ENCODE peak calls at places on chromosomes 5 and 9, in four cellular contexts. L is IMR-90, J is H9, G is H1. N is an unnamed sample.

GRCh38 chr5:78984020-78984610 is 995 bp downstream of the ARSB start:
- DNase-seq in J (peak; percentile 35), L (peak; percentile 21), G (no peak), N (no peak)

GRCh38 chr9:120892748-120893584 is 16.0 kb upstream of the PHF19 start:
- DNase-seq in G (no peak), L (peak; percentile 94), J (no peak), N (no peak)

GRCh38 chr5:96203761-96204160 is 229.3 kb downstream of the PCSK1 start:
- DNase-seq in J (no peak), L (peak; percentile 55), G (no peak), N (no peak)

GRCh38 chr9:133359420-133360175 is 3.2 kb downstream of the SURF2 start:
- DNase-seq in L (no peak), G (peak; percentile 70), J (peak; percentile 67), N (peak; percentile 69)

GRCh38 chr9:132079391-132080071 is at the start of gene MED27:
- DNase-seq in G (peak; percentile 92), L (peak; percentile 91), J (peak; percentile 92), N (peak; percentile 96)

GRCh38 chr5:87899109-87900100 is 369.2 kb downstream of the TMEM161B start:
- DNase-seq in J (no peak), G (no peak), L (no peak), N (peak; percentile 23)

GRCh38 chr5:17436766-17437221 is 61.2 kb upstream of the TAF11L2 start:
- DNase-seq in G (no peak), L (no peak), J (no peak), N (no peak)

GRCh38 chr5:177416334-177416733 is 7.0 kb upstream of the F12 start:
- DNase-seq in L (peak; percentile 35), G (no peak), J (no peak), N (no peak)

GRCh38 chr5:177367323-177367848 is 9.7 kb downstream of the RGS14 start:
- DNase-seq in G (no peak), L (no peak), J (no peak), N (no peak)

GRCh38 chr5:82467006-82467561 is 188.9 kb upstream of the RPS23 start:
- DNase-seq in L (no peak), J (no peak), G (no peak), N (peak; percentile 7)

GRCh38 chr9:112771359-112772214 is 21.0 kb downstream of the SNX30 start:
- DNase-seq in J (no peak), G (no peak), L (peak; percentile 51), N (no peak)

GRCh38 chr5:30194595-30194994 is 998.9 kb upstream of the CDH6 start:
- DNase-seq in G (no peak), L (no peak), J (no peak), N (no peak)

GRCh38 chr9:133210202-133210532 is 1.1 kb upstream of the OBP2B start:
- DNase-seq in L (no peak), G (no peak), J (no peak), N (no peak)

DNA sequence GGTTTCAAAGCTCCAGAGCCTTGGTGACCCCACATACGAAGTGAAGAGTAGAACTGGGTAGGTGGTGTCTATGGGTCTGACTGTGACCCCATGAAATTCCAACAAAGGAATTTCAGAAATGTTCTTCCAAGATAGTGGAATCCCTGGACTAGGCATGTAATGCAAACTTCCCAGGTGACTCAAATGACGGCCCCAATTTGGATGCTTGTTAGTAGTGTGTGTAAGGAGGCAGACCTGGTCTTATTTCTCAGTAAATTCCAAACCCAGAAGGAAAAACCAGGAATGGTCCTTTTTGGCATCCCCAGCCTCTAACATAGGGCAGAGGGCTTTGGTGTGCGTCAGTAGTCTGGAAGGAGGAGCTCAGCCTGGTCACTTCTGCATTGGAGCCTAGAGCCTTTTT is 43.6 kb upstream of the ABCA1 start:
- DNase-seq in G (no peak), L (no peak), J (no peak), N (peak; percentile 66)
- H2BK120ac ChIP-seq in G (no peak overlapping the region), L (peak overlapping the region; percentile 40), J (no peak overlapping the region), N (no peak overlapping the region)

GRCh38 chr5:69404659-69405330 is 10.1 kb upstream of the MARVELD2 start:
- DNase-seq in J (no peak), G (no peak), L (no peak), N (no peak)
- H4K5ac ChIP-seq in J (no peak overlapping the region), G (no peak overlapping the region), L (no peak overlapping the region), N (no peak overlapping the region)

GRCh38 chr9:134495881-134496412 is 145.7 kb upstream of the COL5A1 start:
- DNase-seq in G (no peak), J (no peak), L (no peak), N (no peak)

GRCh38 chr9:134497283-134497860 is 144.2 kb upstream of the COL5A1 start:
- DNase-seq in L (peak; percentile 43), J (no peak), G (no peak), N (no peak)

GRCh38 chr9:134498767-134499166 is 142.8 kb upstream of the COL5A1 start:
- DNase-seq in J (no peak), L (no peak), G (no peak), N (no peak)

GRCh38 chr9:134494905-134495304 is 146.7 kb upstream of the COL5A1 start:
- DNase-seq in L (no peak), J (no peak), G (no peak), N (no peak)

DNA sequence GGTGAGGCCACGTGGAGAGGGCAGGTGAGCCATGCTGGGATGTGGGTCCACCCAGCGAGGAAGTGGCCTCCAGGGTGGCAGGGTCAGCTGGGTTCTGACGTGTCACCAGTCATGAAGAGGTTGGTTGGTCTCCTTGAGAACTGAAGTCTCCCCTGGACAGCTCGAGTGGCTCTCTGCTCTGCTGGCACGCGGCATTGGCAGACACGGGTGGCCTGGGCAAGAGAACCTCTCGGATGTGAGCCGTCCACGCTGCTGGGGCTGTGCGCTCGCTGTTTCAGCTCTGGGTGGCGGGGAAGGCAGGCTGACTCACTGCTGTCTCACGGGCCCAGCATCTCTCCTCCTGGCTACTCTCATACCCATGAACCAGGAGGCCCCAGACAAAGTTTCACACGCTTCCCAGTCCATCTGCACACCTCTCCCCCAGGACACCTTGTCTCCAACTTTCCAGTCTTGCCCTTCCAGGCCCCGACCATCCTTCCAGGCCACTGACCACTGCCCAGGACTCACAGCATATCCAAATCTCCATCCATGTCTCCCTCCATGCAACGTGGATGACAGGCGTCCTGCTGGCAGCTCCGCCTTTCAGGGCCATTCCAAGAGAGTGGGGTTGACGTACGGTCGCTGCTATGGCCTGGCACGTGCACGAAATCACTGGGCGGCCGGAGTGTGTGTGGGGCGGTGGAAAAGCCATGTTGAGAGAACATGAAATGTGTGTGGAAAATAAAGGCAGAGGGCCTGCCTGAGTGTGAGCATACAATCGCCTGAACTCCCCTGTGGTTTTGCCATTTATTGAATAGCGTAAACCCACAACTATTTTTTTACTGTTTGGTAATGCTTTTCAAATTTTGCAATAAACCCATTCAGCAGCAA is 145.0 kb upstream of the COL5A1 start:
- DNase-seq in G (no peak), J (no peak), L (peak; percentile 74), N (no peak)
- H2BK120ac ChIP-seq in G (no peak overlapping the region), J (no peak overlapping the region), L (peak overlapping the region; percentile 92), N (no peak overlapping the region)

GRCh38 chr9:137368431-137369110 is 54.4 kb downstream of the EXD3 start:
- DNase-seq in G (peak; percentile 55), L (no peak), J (peak; percentile 26), N (no peak)

GRCh38 chr9:137366891-137367381 is 56.0 kb downstream of the EXD3 start:
- DNase-seq in J (peak; percentile 26), G (no peak), L (no peak), N (no peak)

GRCh38 chr9:137369111-137369787 is 53.7 kb downstream of the EXD3 start:
- DNase-seq in G (peak; percentile 49), L (no peak), J (peak; percentile 39), N (no peak)

GRCh38 chr9:137366445-137366810 is 56.5 kb downstream of the EXD3 start:
- DNase-seq in L (no peak), J (no peak), G (no peak), N (no peak)

DNA sequence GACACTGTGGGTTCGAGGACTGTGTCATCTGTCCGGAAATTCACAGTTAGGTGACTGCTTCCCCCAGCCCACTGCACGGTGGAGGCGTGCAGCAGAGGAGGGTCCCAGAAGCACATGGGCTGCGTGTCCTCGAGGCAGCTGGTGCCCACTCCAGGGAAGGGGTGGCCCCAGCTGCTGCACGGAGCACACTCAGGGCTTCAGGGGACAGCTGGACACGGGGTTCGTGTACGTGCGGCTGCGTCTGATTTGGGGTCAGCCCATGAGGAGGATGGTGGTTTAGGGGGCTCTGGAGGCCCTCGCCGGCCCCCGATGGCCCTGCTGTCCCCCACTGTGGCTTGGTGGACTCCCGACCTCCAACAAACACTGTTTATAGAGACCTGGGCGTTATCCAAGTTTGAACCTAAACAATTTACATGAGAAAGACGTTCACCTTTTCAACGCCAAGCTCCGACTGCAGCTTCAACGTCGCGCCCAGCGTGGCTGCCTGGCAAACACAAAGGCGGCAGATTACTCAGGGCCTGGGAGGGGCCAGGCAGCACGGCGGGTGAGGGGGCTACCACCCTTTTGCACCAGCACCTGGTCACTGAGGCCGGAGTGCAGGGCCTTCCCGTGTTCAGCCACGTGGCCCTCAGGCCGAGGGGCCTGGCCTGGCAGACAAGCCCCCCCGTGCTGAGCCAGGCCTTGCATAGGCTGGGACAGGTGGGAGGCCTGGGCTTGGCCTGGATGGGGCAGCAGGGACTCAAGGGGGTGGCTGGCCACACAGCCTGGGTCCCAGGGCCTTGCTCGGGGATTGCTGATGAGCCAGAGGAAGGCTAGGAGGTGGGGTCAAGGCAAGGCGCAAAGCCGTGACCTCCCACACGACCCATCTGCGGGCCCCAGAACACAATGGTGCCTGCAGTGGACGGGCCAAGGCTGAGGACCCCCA is 55.2 kb downstream of the EXD3 start:
- DNase-seq in L (no peak), G (no peak), J (peak; percentile 27), N (no peak)
- H4K5ac ChIP-seq in L (no peak overlapping the region), G (no peak overlapping the region), J (no peak overlapping the region), N (no peak overlapping the region)

GRCh38 chr9:109478204-109478563 is 19.9 kb downstream of the PTPN3 start:
- DNase-seq in L (no peak), J (no peak), G (no peak), N (no peak)
- H2BK120ac ChIP-seq in L (no peak overlapping the region), J (no peak overlapping the region), G (no peak overlapping the region), N (no peak overlapping the region)

GRCh38 chr5:89847743-89848142 is 561.8 kb downstream of the CETN3 start:
- DNase-seq in G (no peak), J (no peak), L (peak; percentile 1), N (no peak)
- H4K5ac ChIP-seq in G (no peak overlapping the region), J (no peak overlapping the region), L (no peak overlapping the region), N (no peak overlapping the region)

DNA sequence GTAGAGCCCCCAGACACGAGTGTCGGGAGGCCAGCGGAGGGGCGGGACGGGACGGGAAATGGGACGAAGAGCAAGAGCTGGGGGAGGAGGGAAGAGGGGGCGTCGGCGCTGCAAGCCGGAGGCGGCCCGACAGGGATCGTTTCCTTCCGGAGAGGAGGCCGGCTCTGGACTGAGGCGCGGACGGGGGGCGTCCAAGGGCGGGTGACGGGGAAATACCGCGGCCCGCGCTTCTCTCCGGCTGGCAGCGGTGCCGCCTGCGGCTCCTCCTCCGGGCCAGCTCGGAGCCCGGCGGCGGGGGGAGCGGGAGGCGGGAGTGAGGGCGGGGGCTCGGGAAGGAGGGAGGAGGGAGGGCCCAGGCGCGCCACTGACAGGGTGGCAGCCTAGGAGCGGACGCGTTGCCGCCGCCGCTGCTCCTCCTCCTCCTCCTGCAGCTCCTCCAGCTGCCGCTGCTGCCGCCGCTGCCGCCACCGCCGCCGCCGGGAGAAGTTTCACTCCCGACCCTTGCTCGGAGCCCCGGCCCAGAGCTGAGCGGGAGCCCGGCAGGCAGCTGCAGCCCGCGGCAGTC is at the start of gene CHSY3:
- DNase-seq in L (peak; percentile 54), J (peak; percentile 88), G (peak; percentile 82), N (peak; percentile 89)
- H2BK120ac ChIP-seq in L (peak within 1 kb of the TSS; percentile 13), J (no peak within 1 kb of the TSS), G (no peak within 1 kb of the TSS), N (peak within 1 kb of the TSS; percentile 10)

N was measured in mesendoderm.